ENCODE peak calls at places on chromosome 16, in six cellular contexts. One of them, this sample, is unnamed.

GRCh38 chr16:89193021-89193575 is 7.2 kb downstream of the SLC22A31 start:
- DNase-seq in AG04450: no peak
- DNase-seq in spleen: peak; percentile 89
- DNase-seq in stimulated activated CD4-positive, alpha-beta T cell treated with anti-CD3 and anti-CD28 coated beads, Interleukin-1b, Interleukin-23, amount 100 ng/mL, for 24 hours: no peak
- DNase-seq in activated naive CD4-positive, alpha-beta T cell treated with Interleukin-2 at 50 U/mL for 16 hours: peak; percentile 29
- DNase-seq in dermis blood vessel endothelial cell: no peak
- DNase-seq in this sample: no peak

GRCh38 chr16:75224683-75225082 is 5.9 kb downstream of the CTRB1 start:
- DNase-seq in AG04450: no peak
- DNase-seq in spleen: peak; percentile 72
- DNase-seq in stimulated activated CD4-positive, alpha-beta T cell treated with anti-CD3 and anti-CD28 coated beads, Interleukin-1b, Interleukin-23, amount 100 ng/mL, for 24 hours: no peak
- DNase-seq in activated naive CD4-positive, alpha-beta T cell treated with Interleukin-2 at 50 U/mL for 16 hours: no peak
- DNase-seq in dermis blood vessel endothelial cell: peak; percentile 52
- DNase-seq in this sample: no peak

GRCh38 chr16:84161011-84161410 is 15.9 kb downstream of the DNAAF1 start:
- DNase-seq in AG04450: no peak
- DNase-seq in spleen: peak; percentile 43
- DNase-seq in stimulated activated CD4-positive, alpha-beta T cell treated with anti-CD3 and anti-CD28 coated beads, Interleukin-1b, Interleukin-23, amount 100 ng/mL, for 24 hours: no peak
- DNase-seq in activated naive CD4-positive, alpha-beta T cell treated with Interleukin-2 at 50 U/mL for 16 hours: no peak
- DNase-seq in dermis blood vessel endothelial cell: no peak
- DNase-seq in this sample: no peak

GRCh38 chr16:67249178-67249759 is 490 bp downstream of the SLC9A5 start:
- DNase-seq in AG04450: no peak
- DNase-seq in spleen: no peak
- DNase-seq in stimulated activated CD4-positive, alpha-beta T cell treated with anti-CD3 and anti-CD28 coated beads, Interleukin-1b, Interleukin-23, amount 100 ng/mL, for 24 hours: no peak
- DNase-seq in activated naive CD4-positive, alpha-beta T cell treated with Interleukin-2 at 50 U/mL for 16 hours: no peak
- DNase-seq in dermis blood vessel endothelial cell: no peak
- DNase-seq in this sample: no peak

GRCh38 chr16:82152641-82153094 is 17.4 kb downstream of the MPHOSPH6 start:
- DNase-seq in AG04450: peak; percentile 2
- DNase-seq in spleen: no peak
- DNase-seq in stimulated activated CD4-positive, alpha-beta T cell treated with anti-CD3 and anti-CD28 coated beads, Interleukin-1b, Interleukin-23, amount 100 ng/mL, for 24 hours: no peak
- DNase-seq in activated naive CD4-positive, alpha-beta T cell treated with Interleukin-2 at 50 U/mL for 16 hours: no peak
- DNase-seq in dermis blood vessel endothelial cell: no peak
- DNase-seq in this sample: no peak

GRCh38 chr16:23896832-23897821 is 61.3 kb downstream of the PRKCB start:
- DNase-seq in AG04450: no peak
- DNase-seq in spleen: no peak
- DNase-seq in stimulated activated CD4-positive, alpha-beta T cell treated with anti-CD3 and anti-CD28 coated beads, Interleukin-1b, Interleukin-23, amount 100 ng/mL, for 24 hours: no peak
- DNase-seq in activated naive CD4-positive, alpha-beta T cell treated with Interleukin-2 at 50 U/mL for 16 hours: no peak
- DNase-seq in dermis blood vessel endothelial cell: no peak
- DNase-seq in this sample: no peak

GRCh38 chr16:53372942-53373871 is 61.1 kb upstream of the RBL2 start:
- DNase-seq in AG04450: no peak
- DNase-seq in spleen: peak; percentile 94
- DNase-seq in stimulated activated CD4-positive, alpha-beta T cell treated with anti-CD3 and anti-CD28 coated beads, Interleukin-1b, Interleukin-23, amount 100 ng/mL, for 24 hours: peak; percentile 65
- DNase-seq in activated naive CD4-positive, alpha-beta T cell treated with Interleukin-2 at 50 U/mL for 16 hours: peak; percentile 81
- DNase-seq in dermis blood vessel endothelial cell: no peak
- DNase-seq in this sample: no peak

GRCh38 chr16:28975158-28975603 is 603 bp downstream of the SPNS1 start:
- DNase-seq in AG04450: no peak
- DNase-seq in spleen: no peak
- DNase-seq in stimulated activated CD4-positive, alpha-beta T cell treated with anti-CD3 and anti-CD28 coated beads, Interleukin-1b, Interleukin-23, amount 100 ng/mL, for 24 hours: no peak
- DNase-seq in activated naive CD4-positive, alpha-beta T cell treated with Interleukin-2 at 50 U/mL for 16 hours: no peak
- DNase-seq in dermis blood vessel endothelial cell: peak; percentile 17
- DNase-seq in this sample: no peak

GRCh38 chr16:66651474-66651765 is 45.1 kb downstream of the CMTM4 start:
- DNase-seq in AG04450: no peak
- DNase-seq in spleen: no peak
- DNase-seq in stimulated activated CD4-positive, alpha-beta T cell treated with anti-CD3 and anti-CD28 coated beads, Interleukin-1b, Interleukin-23, amount 100 ng/mL, for 24 hours: no peak
- DNase-seq in activated naive CD4-positive, alpha-beta T cell treated with Interleukin-2 at 50 U/mL for 16 hours: no peak
- DNase-seq in dermis blood vessel endothelial cell: no peak
- DNase-seq in this sample: no peak

GRCh38 chr16:71467810-71468209 is 5.8 kb upstream of the ZNF23 start:
- DNase-seq in AG04450: no peak
- DNase-seq in spleen: no peak
- DNase-seq in stimulated activated CD4-positive, alpha-beta T cell treated with anti-CD3 and anti-CD28 coated beads, Interleukin-1b, Interleukin-23, amount 100 ng/mL, for 24 hours: no peak
- DNase-seq in activated naive CD4-positive, alpha-beta T cell treated with Interleukin-2 at 50 U/mL for 16 hours: peak; percentile 24
- DNase-seq in dermis blood vessel endothelial cell: peak; percentile 59
- DNase-seq in this sample: no peak

GRCh38 chr16:70610273-70611223 is 35.8 kb upstream of the IL34 start:
- DNase-seq in AG04450: no peak
- DNase-seq in spleen: peak; percentile 41
- DNase-seq in stimulated activated CD4-positive, alpha-beta T cell treated with anti-CD3 and anti-CD28 coated beads, Interleukin-1b, Interleukin-23, amount 100 ng/mL, for 24 hours: no peak
- DNase-seq in activated naive CD4-positive, alpha-beta T cell treated with Interleukin-2 at 50 U/mL for 16 hours: no peak
- DNase-seq in dermis blood vessel endothelial cell: no peak
- DNase-seq in this sample: no peak